ENCODE peak calls at places on chromosomes 1 and 21, in seven cellular contexts. One of them, this sample, is unnamed.

GRCh38 chr1:23555225-23555801 is 4.0 kb downstream of the ID3 start:
- DNase-seq in SK-MEL-5: no peak
- DNase-seq in upper lobe of right lung: no peak
- DNase-seq in hypothalamus: peak
- DNase-seq in stimulated activated CD4-positive, alpha-beta T cell treated with anti-CD3 and anti-CD28 coated beads, Interleukin-4, amount 100 ng/mL, for 24 hours: no peak
- DNase-seq in ACHN: no peak
- DNase-seq in activated CD4-positive, alpha-beta T cell treated with anti-CD3 and anti-CD28 coated beads, Interleukin-2, amount 50 U/mL, for 1 hour: no peak
- DNase-seq in this sample: peak

GRCh38 chr1:32464191-32464715 is 619 bp upstream of the ZBTB8B start:
- DNase-seq in SK-MEL-5: peak
- DNase-seq in upper lobe of right lung: no peak
- DNase-seq in hypothalamus: no peak
- DNase-seq in stimulated activated CD4-positive, alpha-beta T cell treated with anti-CD3 and anti-CD28 coated beads, Interleukin-4, amount 100 ng/mL, for 24 hours: no peak
- DNase-seq in ACHN: no peak
- DNase-seq in activated CD4-positive, alpha-beta T cell treated with anti-CD3 and anti-CD28 coated beads, Interleukin-2, amount 50 U/mL, for 1 hour: no peak
- DNase-seq in this sample: no peak

GRCh38 chr1:1434131-1434811 is 1.2 kb upstream of the VWA1 start:
- DNase-seq in SK-MEL-5: no peak
- DNase-seq in upper lobe of right lung: peak
- DNase-seq in hypothalamus: peak
- DNase-seq in stimulated activated CD4-positive, alpha-beta T cell treated with anti-CD3 and anti-CD28 coated beads, Interleukin-4, amount 100 ng/mL, for 24 hours: no peak
- DNase-seq in ACHN: no peak
- DNase-seq in activated CD4-positive, alpha-beta T cell treated with anti-CD3 and anti-CD28 coated beads, Interleukin-2, amount 50 U/mL, for 1 hour: no peak
- DNase-seq in this sample: peak

GRCh38 chr1:30264672-30265025 is 458.7 kb downstream of the MATN1 start:
- DNase-seq in SK-MEL-5: no peak
- DNase-seq in upper lobe of right lung: no peak
- DNase-seq in hypothalamus: no peak
- DNase-seq in stimulated activated CD4-positive, alpha-beta T cell treated with anti-CD3 and anti-CD28 coated beads, Interleukin-4, amount 100 ng/mL, for 24 hours: no peak
- DNase-seq in ACHN: no peak
- DNase-seq in activated CD4-positive, alpha-beta T cell treated with anti-CD3 and anti-CD28 coated beads, Interleukin-2, amount 50 U/mL, for 1 hour: no peak
- DNase-seq in this sample: no peak

GRCh38 chr1:215878128-215878527 is 311.0 kb downstream of the KCTD3 start:
- DNase-seq in SK-MEL-5: no peak
- DNase-seq in upper lobe of right lung: no peak
- DNase-seq in hypothalamus: no peak
- DNase-seq in stimulated activated CD4-positive, alpha-beta T cell treated with anti-CD3 and anti-CD28 coated beads, Interleukin-4, amount 100 ng/mL, for 24 hours: no peak
- DNase-seq in ACHN: no peak
- DNase-seq in activated CD4-positive, alpha-beta T cell treated with anti-CD3 and anti-CD28 coated beads, Interleukin-2, amount 50 U/mL, for 1 hour: no peak
- DNase-seq in this sample: no peak

GRCh38 chr1:16618719-16619118 is 5.4 kb upstream of the NBPF1 start:
- DNase-seq in SK-MEL-5: no peak
- DNase-seq in upper lobe of right lung: peak
- DNase-seq in hypothalamus: peak
- DNase-seq in stimulated activated CD4-positive, alpha-beta T cell treated with anti-CD3 and anti-CD28 coated beads, Interleukin-4, amount 100 ng/mL, for 24 hours: no peak
- DNase-seq in ACHN: no peak
- DNase-seq in activated CD4-positive, alpha-beta T cell treated with anti-CD3 and anti-CD28 coated beads, Interleukin-2, amount 50 U/mL, for 1 hour: no peak
- DNase-seq in this sample: no peak

GRCh38 chr1:163361123-163361934 is 39.6 kb downstream of the NUF2 start:
- DNase-seq in SK-MEL-5: peak
- DNase-seq in upper lobe of right lung: no peak
- DNase-seq in hypothalamus: no peak
- DNase-seq in stimulated activated CD4-positive, alpha-beta T cell treated with anti-CD3 and anti-CD28 coated beads, Interleukin-4, amount 100 ng/mL, for 24 hours: no peak
- DNase-seq in ACHN: peak
- DNase-seq in activated CD4-positive, alpha-beta T cell treated with anti-CD3 and anti-CD28 coated beads, Interleukin-2, amount 50 U/mL, for 1 hour: no peak
- DNase-seq in this sample: no peak

GRCh38 chr1:8847990-8848389 is 30.5 kb downstream of the ENO1 start:
- DNase-seq in SK-MEL-5: no peak
- DNase-seq in upper lobe of right lung: no peak
- DNase-seq in hypothalamus: no peak
- DNase-seq in stimulated activated CD4-positive, alpha-beta T cell treated with anti-CD3 and anti-CD28 coated beads, Interleukin-4, amount 100 ng/mL, for 24 hours: no peak
- DNase-seq in ACHN: no peak
- DNase-seq in activated CD4-positive, alpha-beta T cell treated with anti-CD3 and anti-CD28 coated beads, Interleukin-2, amount 50 U/mL, for 1 hour: no peak
- DNase-seq in this sample: peak

GRCh38 chr1:203628185-203628996 is 1.8 kb downstream of the ATP2B4 start:
- DNase-seq in SK-MEL-5: peak
- DNase-seq in upper lobe of right lung: peak
- DNase-seq in hypothalamus: peak
- DNase-seq in stimulated activated CD4-positive, alpha-beta T cell treated with anti-CD3 and anti-CD28 coated beads, Interleukin-4, amount 100 ng/mL, for 24 hours: peak
- DNase-seq in ACHN: peak
- DNase-seq in activated CD4-positive, alpha-beta T cell treated with anti-CD3 and anti-CD28 coated beads, Interleukin-2, amount 50 U/mL, for 1 hour: peak
- DNase-seq in this sample: peak

GRCh38 chr1:19325958-19326747 is 14.0 kb downstream of the SLC66A1 start:
- DNase-seq in SK-MEL-5: no peak
- DNase-seq in upper lobe of right lung: no peak
- DNase-seq in hypothalamus: no peak
- DNase-seq in stimulated activated CD4-positive, alpha-beta T cell treated with anti-CD3 and anti-CD28 coated beads, Interleukin-4, amount 100 ng/mL, for 24 hours: no peak
- DNase-seq in ACHN: no peak
- DNase-seq in activated CD4-positive, alpha-beta T cell treated with anti-CD3 and anti-CD28 coated beads, Interleukin-2, amount 50 U/mL, for 1 hour: no peak
- DNase-seq in this sample: no peak

GRCh38 chr21:31405638-31406037 is 61.6 kb upstream of the TIAM1 start:
- DNase-seq in SK-MEL-5: no peak
- DNase-seq in upper lobe of right lung: no peak
- DNase-seq in hypothalamus: no peak
- DNase-seq in stimulated activated CD4-positive, alpha-beta T cell treated with anti-CD3 and anti-CD28 coated beads, Interleukin-4, amount 100 ng/mL, for 24 hours: no peak
- DNase-seq in ACHN: no peak
- DNase-seq in activated CD4-positive, alpha-beta T cell treated with anti-CD3 and anti-CD28 coated beads, Interleukin-2, amount 50 U/mL, for 1 hour: no peak
- DNase-seq in this sample: no peak

GRCh38 chr1:57860931-57861600 is 437.2 kb upstream of the DAB1 start:
- DNase-seq in SK-MEL-5: no peak
- DNase-seq in upper lobe of right lung: no peak
- DNase-seq in hypothalamus: no peak
- DNase-seq in stimulated activated CD4-positive, alpha-beta T cell treated with anti-CD3 and anti-CD28 coated beads, Interleukin-4, amount 100 ng/mL, for 24 hours: no peak
- DNase-seq in ACHN: no peak
- DNase-seq in activated CD4-positive, alpha-beta T cell treated with anti-CD3 and anti-CD28 coated beads, Interleukin-2, amount 50 U/mL, for 1 hour: no peak
- DNase-seq in this sample: no peak

GRCh38 chr1:167186771-167187170 is 33.9 kb upstream of the POU2F1 start:
- DNase-seq in SK-MEL-5: no peak
- DNase-seq in upper lobe of right lung: no peak
- DNase-seq in hypothalamus: no peak
- DNase-seq in stimulated activated CD4-positive, alpha-beta T cell treated with anti-CD3 and anti-CD28 coated beads, Interleukin-4, amount 100 ng/mL, for 24 hours: no peak
- DNase-seq in ACHN: no peak
- DNase-seq in activated CD4-positive, alpha-beta T cell treated with anti-CD3 and anti-CD28 coated beads, Interleukin-2, amount 50 U/mL, for 1 hour: no peak
- DNase-seq in this sample: no peak

This sample was measured in thyroid gland.